ENCODE peak calls at places on chromosomes 4 and X, in ten cellular contexts. J, Z, D, S, L, I, Q, W, X and N are unnamed samples.
A peak's percentile ranks its signal among the peaks of the same experiment; 100 is the strongest.

GRCh38 chr4:75107703-75108612 is 175.0 kb downstream of the PARM1 start:
- DNase-seq in J (no peak), Z (no peak), D (no peak), S (no peak), L (no peak), I (no peak), Q (no peak), W (no peak), X (no peak), N (no peak)

GRCh38 chr4:173698557-173699262 is 168.7 kb upstream of the HAND2 start:
- DNase-seq in J (no peak), Z (no peak), D (no peak), S (no peak), L (no peak), I (no peak), Q (no peak), W (no peak), X (no peak), N (no peak)

GRCh38 chrX:41733939-41734338 is 10.0 kb downstream of the GPR82 start:
- DNase-seq in J (no peak), Z (no peak), D (no peak), S (no peak), L (no peak), I (no peak), Q (no peak), W (no peak), X (no peak), N (no peak)

GRCh38 chrX:14420876-14421275 is 108.5 kb upstream of the GLRA2 start:
- DNase-seq in J (no peak), Z (no peak), D (no peak), S (no peak), L (no peak), I (no peak), Q (no peak), W (no peak), X (no peak), N (no peak)

GRCh38 chrX:2501246-2502102 is 698 bp upstream of the DHRSX start:
- DNase-seq in J (no peak), Z (no peak), D (no peak), S (no peak), L (no peak), I (no peak), Q (peak; percentile 23), W (no peak), X (no peak), N (peak; percentile 82)

GRCh38 chr4:89109841-89110540 is 1.3 kb upstream of the TIGD2 start:
- DNase-seq in J (no peak), Z (no peak), D (no peak), S (no peak), L (no peak), I (no peak), Q (no peak), W (no peak), X (no peak), N (peak; percentile 55)

GRCh38 chrX:69305333-69306062 is 140.2 kb upstream of the PJA1 start:
- DNase-seq in J (no peak), Z (no peak), D (no peak), S (no peak), L (no peak), I (no peak), Q (no peak), W (no peak), X (no peak), N (peak; percentile 44)

GRCh38 chr4:7971881-7972500 is 32.3 kb upstream of the AFAP1 start:
- DNase-seq in J (no peak), Z (no peak), D (no peak), S (no peak), L (no peak), I (no peak), Q (no peak), W (no peak), X (peak; percentile 18), N (no peak)